ENCODE peak calls at places on chromosomes 5 and 9, in five cellular contexts. W is uterus, L is HepG2, Y is adrenal gland, O is prostate gland. T is an unnamed sample.

GRCh38 chr9:71966601-71967000 is 55.2 kb downstream of the C9orf85 start:
- DNase-seq in O (no peak), W (no peak), Y (no peak), L (no peak), T (no peak)

GRCh38 chr9:113876806-113877236 is 712 bp downstream of the ZNF618 start:
- DNase-seq in L (no peak), O (no peak), Y (no peak), W (no peak), T (no peak)

GRCh38 chr5:34538026-34538672 is 118.0 kb upstream of the RAI14 start:
- DNase-seq in Y (peak; percentile 10), O (no peak), W (no peak), L (no peak), T (no peak)

GRCh38 chr5:181217111-181217804 is 5.8 kb upstream of the TRIM41 start:
- DNase-seq in L (no peak), O (no peak), W (peak; percentile 50), Y (no peak), T (peak; percentile 93)

GRCh38 chr5:115735108-115735998 is 81.1 kb downstream of the CDO1 start:
- DNase-seq in O (no peak), L (no peak), Y (no peak), W (no peak), T (no peak)

GRCh38 chr9:96398582-96399334 is 15.2 kb upstream of the SLC35D2 start:
- DNase-seq in W (no peak), L (no peak), Y (no peak), O (no peak), T (no peak)

GRCh38 chr5:144469106-144469505 is 298.4 kb downstream of the KCTD16 start:
- DNase-seq in L (no peak), Y (no peak), O (no peak), W (no peak), T (no peak)

GRCh38 chr9:110942522-110942921 is 95.7 kb downstream of the LPAR1 start:
- DNase-seq in Y (no peak), W (no peak), O (no peak), L (no peak), T (no peak)

GRCh38 chr5:119522841-119523240 is 70.5 kb downstream of the HSD17B4 start:
- DNase-seq in W (no peak), O (no peak), L (peak; percentile 73), Y (no peak), T (no peak)

GRCh38 chr5:35974570-35974969 is 16.6 kb downstream of the UGT3A1 start:
- DNase-seq in O (no peak), W (no peak), Y (no peak), L (no peak), T (no peak)

GRCh38 chr9:126844085-126844484 is 16.4 kb upstream of the ZBTB34 start:
- DNase-seq in L (no peak), Y (peak; percentile 63), W (no peak), O (no peak), T (no peak)

GRCh38 chr5:17411436-17411835 is 86.6 kb upstream of the TAF11L2 start:
- DNase-seq in L (no peak), Y (no peak), O (no peak), W (no peak), T (no peak)

GRCh38 chr5:9054322-9054721 is 491.6 kb downstream of the SEMA5A start:
- DNase-seq in W (no peak), Y (no peak), O (no peak), L (no peak), T (no peak)

DNA sequence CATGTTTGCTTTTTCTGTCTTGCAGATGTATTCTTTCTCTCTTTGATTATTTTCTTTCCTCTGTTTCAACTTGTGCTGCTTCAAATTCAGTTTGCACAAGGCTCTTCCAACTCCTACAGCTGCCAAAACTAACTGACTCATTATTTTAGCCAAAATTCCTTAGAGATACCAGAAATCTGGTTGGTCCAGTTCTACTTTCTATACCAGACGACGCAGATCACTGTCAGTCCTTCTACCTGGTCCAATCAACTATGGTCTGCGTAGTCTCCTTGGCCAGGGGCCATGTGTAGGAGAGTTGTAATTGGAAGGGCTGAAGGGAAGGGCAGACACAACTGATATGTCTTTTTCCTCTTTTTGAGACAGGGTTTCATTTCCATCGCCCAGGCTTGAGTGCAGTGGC is 51.9 kb upstream of the JAK2 start:
- DNase-seq in L (no peak), O (peak; percentile 75), W (peak; percentile 49), Y (no peak), T (peak; percentile 67)
- H3K4me3 ChIP-seq in L (no peak overlapping the region), O (no peak overlapping the region), W (no peak overlapping the region), Y (no peak overlapping the region), T (no peak overlapping the region)

GRCh38 chr9:80285325-80285724 is 713.6 kb downstream of the TLE4 start:
- DNase-seq in L (no peak), W (no peak), O (no peak), Y (no peak), T (no peak)
- TF ChIP-seq CTCF in L (no peak), W (no peak), O (no peak), Y (no peak), T (no peak)

DNA sequence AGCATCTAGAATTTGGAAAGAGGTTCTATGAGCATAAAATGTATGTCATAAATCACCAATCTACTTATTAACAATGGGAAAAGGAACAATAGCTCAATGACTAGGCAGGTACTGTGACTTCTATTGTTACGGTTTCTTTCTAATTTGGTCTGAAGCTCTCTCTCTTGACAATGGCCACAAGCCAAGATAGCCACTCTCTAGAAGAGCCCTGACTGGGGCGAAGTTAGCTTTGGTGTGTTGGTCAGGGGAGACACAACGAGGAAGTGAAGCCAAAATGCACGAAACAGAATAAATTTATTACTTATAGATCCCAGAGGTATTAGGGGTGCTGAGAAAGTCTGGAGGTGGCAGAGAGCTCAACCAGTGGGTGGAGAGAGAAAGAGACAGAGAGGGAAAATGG is 9.4 kb upstream of the RAD23B start:
- DNase-seq in O (no peak), W (no peak), Y (no peak), L (no peak), T (no peak)
- TF ChIP-seq POLR2A in O (no peak), W (no peak), Y (no peak), L (no peak), T (no peak)

GRCh38 chr9:128847803-128848202 is 18.2 kb upstream of the SPOUT1 start:
- DNase-seq in W (no peak), Y (no peak), L (no peak), O (no peak), T (no peak)

GRCh38 chr9:128841704-128842492 is 12.3 kb upstream of the SPOUT1 start:
- DNase-seq in O (no peak), Y (no peak), W (no peak), L (peak; percentile 30), T (no peak)

GRCh38 chr9:128846680-128847030 is 17.1 kb upstream of the SPOUT1 start:
- DNase-seq in O (no peak), W (no peak), L (no peak), Y (no peak), T (no peak)

GRCh38 chr9:128840524-128840923 is 10.9 kb upstream of the SPOUT1 start:
- DNase-seq in O (no peak), Y (no peak), L (no peak), W (no peak), T (no peak)

GRCh38 chr9:128845186-128845931 is 15.8 kb upstream of the SPOUT1 start:
- DNase-seq in L (peak; percentile 50), W (no peak), O (peak; percentile 62), Y (no peak), T (peak; percentile 54)
- H3K4me3 ChIP-seq in L (no peak overlapping the region), W (no peak overlapping the region), O (no peak overlapping the region), Y (no peak overlapping the region), T (no peak overlapping the region)

GRCh38 chr9:37329576-37329975 is 92.9 kb upstream of the GRHPR start:
- DNase-seq in O (no peak), Y (no peak), L (no peak), W (no peak), T (no peak)
- TF ChIP-seq CTCF in O (no peak), Y (no peak), L (peak; percentile 49), W (no peak), T (no peak)

GRCh38 chr5:113488645-113489184 is 462 bp upstream of the MCC start:
- DNase-seq in W (no peak), Y (no peak), L (no peak), O (no peak), T (no peak)

GRCh38 chr5:113487411-113487778 is 858 bp downstream of the MCC start:
- DNase-seq in L (no peak), O (peak; percentile 43), Y (no peak), W (no peak), T (no peak)

GRCh38 chr5:113489299-113489698 is 1.0 kb upstream of the MCC start:
- DNase-seq in L (peak; percentile 57), Y (peak; percentile 33), W (no peak), O (peak; percentile 71), T (no peak)

GRCh38 chr5:113490317-113490716 is 2.1 kb upstream of the MCC start:
- DNase-seq in Y (no peak), W (no peak), O (no peak), L (no peak), T (no peak)

DNA sequence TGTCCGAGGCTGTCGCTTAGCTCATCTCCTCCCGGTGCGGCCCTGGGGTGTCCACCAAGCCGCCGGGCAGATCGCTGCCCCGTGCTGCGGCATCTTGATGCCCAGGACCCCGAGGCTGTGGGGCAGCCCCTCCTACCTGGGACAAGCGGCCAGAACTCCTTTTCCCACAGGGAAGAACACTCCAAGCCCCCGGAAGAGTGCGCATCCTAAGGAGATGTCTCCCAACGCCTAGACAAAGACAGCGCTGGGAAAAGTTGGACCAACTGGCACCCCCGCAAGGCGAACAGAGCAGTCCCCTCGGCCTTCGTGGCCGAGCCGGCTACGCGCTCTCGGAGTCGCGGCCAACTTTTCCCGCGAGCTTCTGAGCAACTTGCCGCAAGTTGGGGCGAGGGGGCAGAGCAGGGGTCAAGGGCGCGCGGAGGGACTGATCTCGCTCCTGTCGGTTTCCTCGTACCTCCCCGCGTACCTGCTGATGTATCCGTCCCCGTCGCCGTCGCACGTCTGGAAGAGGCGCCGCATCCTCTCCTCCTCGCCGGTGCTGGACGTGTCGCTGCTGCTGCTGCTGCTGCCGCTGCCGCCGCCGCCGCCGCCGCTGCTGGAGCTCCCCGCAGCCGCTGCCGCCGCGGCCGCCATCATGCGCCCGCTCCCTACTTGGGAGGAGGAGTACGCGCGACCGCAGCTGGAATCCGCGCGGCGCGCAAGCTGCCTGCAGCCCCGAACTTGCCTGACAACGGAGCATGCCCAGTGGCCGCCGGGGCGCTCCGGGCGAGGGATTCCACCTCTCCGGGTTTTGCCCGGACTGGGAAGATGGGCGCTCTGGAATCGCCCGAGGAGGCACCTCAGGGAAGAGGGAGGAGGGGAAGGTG is at the start of gene MCC:
- DNase-seq in O (peak; percentile 84), L (peak; percentile 53), Y (peak; percentile 84), W (peak; percentile 70), T (peak; percentile 50)
- TF ChIP-seq POLR2A in O (peak; percentile 54), L (no peak), Y (peak; percentile 59), W (peak; percentile 22), T (no peak)

T was measured in lower leg skin.